ENCODE peak calls at places on chromosomes 1 and 21, in eight cellular contexts. B is mucosa of gallbladder; H is HEK293T; N is EL; L is astrocyte of the cerebellum; I is iris pigment epithelial cell; K is activated CD4-positive, alpha-beta T cell treated with anti-CD3 and anti-CD28 coated beads, Interleukin-2, amount 50 U/mL, for 1 hour; Y is Caco-2. P is an unnamed sample.

GRCh38 chr1:218350022-218350525 is 4.9 kb downstream of the TGFB2 start:
- DNase-seq in N (no peak), K (no peak), L (no peak), B (no peak), Y (no peak), I (no peak), H (no peak), P (no peak)

GRCh38 chr1:6497215-6497866 is 5.9 kb upstream of the PLEKHG5 start:
- DNase-seq in K (peak), I (peak), B (peak), L (no peak), N (peak), H (peak), Y (peak), P (no peak)

GRCh38 chr21:45615145-45615711 is 28.3 kb upstream of the PCBP3 start:
- DNase-seq in Y (peak), H (no peak), I (peak), K (peak), L (no peak), N (no peak), B (peak), P (no peak)

GRCh38 chr1:4021153-4021894 is 121.3 kb upstream of the C1orf174 start:
- DNase-seq in N (no peak), H (no peak), K (no peak), B (no peak), L (no peak), Y (no peak), I (no peak), P (no peak)

GRCh38 chr1:43492816-43493215 is 37.9 kb upstream of the PTPRF start:
- DNase-seq in B (no peak), N (peak), L (no peak), I (peak), Y (no peak), K (no peak), H (no peak), P (no peak)

GRCh38 chr1:154628122-154628405 is 20.1 kb upstream of the ADAR start:
- DNase-seq in H (no peak), I (no peak), Y (no peak), K (no peak), L (no peak), B (no peak), N (no peak), P (no peak)

GRCh38 chr1:234589064-234589765 is 20.8 kb downstream of the IRF2BP2 start:
- DNase-seq in I (no peak), L (no peak), K (no peak), H (no peak), N (no peak), B (no peak), Y (no peak), P (no peak)

GRCh38 chr1:175555266-175555665 is 188.1 kb downstream of the TNR start:
- DNase-seq in L (no peak), I (peak), Y (no peak), N (no peak), B (no peak), K (no peak), H (no peak), P (no peak)

GRCh38 chr1:234781241-234782056 is 171.5 kb upstream of the IRF2BP2 start:
- DNase-seq in B (no peak), Y (peak), K (no peak), L (no peak), I (no peak), H (peak), N (no peak), P (no peak)

GRCh38 chr21:31151682-31152081 is 113.4 kb upstream of the KRTAP19-8 start:
- DNase-seq in K (no peak), H (no peak), I (no peak), B (no peak), Y (no peak), N (no peak), L (no peak), P (no peak)

GRCh38 chr1:25658791-25659431 is 42.3 kb downstream of the MAN1C1 start:
- DNase-seq in B (no peak), L (no peak), N (no peak), H (no peak), K (no peak), Y (no peak), I (no peak), P (no peak)

GRCh38 chr21:39105341-39105765 is 77.9 kb downstream of the PSMG1 start:
- DNase-seq in Y (no peak), N (no peak), B (no peak), K (no peak), H (no peak), L (no peak), I (peak), P (no peak)

GRCh38 chr1:162682013-162682419 is 49.8 kb downstream of the DDR2 start:
- DNase-seq in L (no peak), I (no peak), N (no peak), Y (no peak), B (no peak), K (no peak), H (no peak), P (no peak)

GRCh38 chr1:32063261-32063681 is 9.5 kb upstream of the TMEM39B start:
- DNase-seq in Y (no peak), I (peak), L (peak), H (peak), B (no peak), K (no peak), N (peak), P (no peak)

GRCh38 chr1:19750101-19750881 is 49.4 kb downstream of the TMCO4 start:
- DNase-seq in B (no peak), Y (no peak), L (no peak), H (no peak), N (peak), K (no peak), I (no peak), P (no peak)

GRCh38 chr21:45383111-45383614 is 21.8 kb upstream of the COL18A1 start:
- DNase-seq in B (no peak), L (no peak), N (no peak), K (no peak), I (no peak), H (no peak), Y (peak), P (no peak)

GRCh38 chr1:205543351-205544305 is 39.2 kb downstream of the CDK18 start:
- DNase-seq in H (no peak), I (peak), L (peak), N (peak), B (peak), K (no peak), Y (no peak), P (no peak)

GRCh38 chr1:228045871-228046270 is 36.6 kb upstream of the ARF1 start:
- DNase-seq in B (peak), Y (no peak), I (no peak), H (no peak), L (no peak), N (no peak), K (no peak), P (no peak)

GRCh38 chr1:19799233-19799876 is 361 bp downstream of the TMCO4 start:
- DNase-seq in B (peak), Y (peak), I (peak), H (peak), K (peak), L (no peak), N (peak), P (no peak)

GRCh38 chr1:203095061-203095690 is 9.4 kb upstream of the MYOG start:
- DNase-seq in K (no peak), I (no peak), L (no peak), Y (no peak), N (no peak), B (no peak), H (no peak), P (no peak)

GRCh38 chr1:155479205-155479604 is 83.4 kb downstream of the ASH1L start:
- DNase-seq in H (no peak), B (no peak), K (no peak), Y (no peak), N (peak), L (no peak), I (peak), P (no peak)

GRCh38 chr1:229410370-229410691 is 23.6 kb downstream of the ACTA1 start:
- DNase-seq in K (no peak), B (no peak), L (no peak), I (no peak), H (no peak), N (no peak), Y (no peak), P (no peak)

GRCh38 chr1:31183927-31184554 is 55.6 kb downstream of the NKAIN1 start:
- DNase-seq in I (peak), K (peak), H (peak), N (peak), B (peak), Y (peak), L (peak), P (no peak)

GRCh38 chr1:69673301-69673700 is 105.6 kb downstream of the LRRC7 start:
- DNase-seq in N (no peak), Y (no peak), I (no peak), H (no peak), L (no peak), K (no peak), B (no peak), P (no peak)

GRCh38 chr1:118842462-118843201 is 145.5 kb downstream of the TBX15 start:
- DNase-seq in H (no peak), B (no peak), K (no peak), L (no peak), I (no peak), N (no peak), Y (no peak), P (no peak)

GRCh38 chr21:42781150-42781980 is 98.0 kb downstream of the WDR4 start:
- DNase-seq in N (no peak), K (no peak), I (no peak), B (peak), Y (peak), H (peak), L (no peak), P (no peak)

GRCh38 chr1:114154963-114155322 is 1.3 kb upstream of the SYT6 start:
- DNase-seq in B (no peak), N (peak), Y (no peak), K (no peak), I (peak), H (no peak), L (no peak), P (no peak)

GRCh38 chr1:218164930-218165686 is 120.0 kb upstream of the RRP15 start:
- DNase-seq in N (peak), K (no peak), I (peak), B (no peak), H (peak), Y (no peak), L (no peak), P (no peak)

GRCh38 chr1:201383647-201384405 is 6.3 kb upstream of the TNNT2 start:
- DNase-seq in B (no peak), K (no peak), I (peak), Y (no peak), N (peak), L (peak), H (no peak), P (no peak)

GRCh38 chr1:18010945-18011344 is 96.7 kb upstream of the IGSF21 start:
- DNase-seq in I (no peak), B (no peak), Y (no peak), K (no peak), L (no peak), H (no peak), N (no peak), P (no peak)

GRCh38 chr21:36422279-36423098 is 37.3 kb downstream of the CHAF1B start:
- DNase-seq in H (peak), N (peak), Y (peak), L (no peak), K (peak), B (peak), I (peak), P (no peak)

GRCh38 chr1:111323231-111323630 is 32.6 kb downstream of the CHIA start:
- DNase-seq in N (peak), B (no peak), H (no peak), Y (no peak), L (no peak), K (no peak), I (no peak), P (no peak)

GRCh38 chr1:24641646-24642151 is 1.4 kb upstream of the SRRM1 start:
- DNase-seq in I (peak), N (peak), H (no peak), K (peak), B (peak), Y (no peak), L (no peak), P (no peak)

GRCh38 chr1:8409107-8409506 is 91.2 kb downstream of the SLC45A1 start:
- DNase-seq in I (peak), B (no peak), K (no peak), Y (no peak), H (peak), L (peak), N (peak), P (no peak)

GRCh38 chr1:26378088-26378878 is 5.7 kb upstream of the ZNF683 start:
- DNase-seq in L (peak), K (peak), B (no peak), I (peak), Y (no peak), H (no peak), N (peak), P (no peak)

GRCh38 chr1:233394860-233395717 is 67.6 kb downstream of the MAP3K21 start:
- DNase-seq in I (peak), N (peak), H (peak), B (peak), L (peak), K (no peak), Y (no peak), P (no peak)

GRCh38 chr1:36035154-36035553 is 48.7 kb upstream of the TEKT2 start:
- DNase-seq in N (no peak), Y (no peak), K (no peak), B (no peak), I (no peak), L (no peak), H (no peak), P (no peak)

GRCh38 chr21:14876464-14876863 is 188.3 kb downstream of the NRIP1 start:
- DNase-seq in N (no peak), L (no peak), K (no peak), I (no peak), H (no peak), Y (no peak), B (no peak), P (no peak)

GRCh38 chr1:156503672-156504055 is 3.1 kb upstream of the MEF2D start:
- DNase-seq in Y (no peak), I (no peak), K (no peak), B (no peak), N (no peak), L (no peak), H (no peak), P (no peak)

P was measured in cortex of kidney.